ENCODE peak calls at places on chromosomes 3 and 15, in five cellular contexts. J is GM13976, Z is fibroblast of pulmonary artery, B is nephron progenitor cell, A is psoas muscle. W is an unnamed sample.
A peak's percentile ranks its signal among the peaks of the same experiment; 100 is the strongest.

GRCh38 chr3:119700269-119700919 is 2.4 kb upstream of the CFAP91 start:
- DNase-seq in J (peak; percentile 42), Z (peak; percentile 39), B (no peak), A (no peak), W (peak; percentile 26)

GRCh38 chr3:64900916-64901903 is 213.4 kb upstream of the ADAMTS9 start:
- DNase-seq in A (peak; percentile 56), Z (peak; percentile 42), B (no peak), J (no peak), W (no peak)

GRCh38 chr3:171967932-171968678 is 71.3 kb upstream of the FNDC3B start:
- DNase-seq in Z (peak; percentile 90), B (no peak), A (no peak), J (no peak), W (no peak)

GRCh38 chr3:195263925-195264575 is 6.9 kb downstream of the XXYLT1 start:
- DNase-seq in A (no peak), B (no peak), J (no peak), Z (no peak), W (no peak)

GRCh38 chr3:11307830-11308432 is 35.7 kb downstream of the ATG7 start:
- DNase-seq in Z (no peak), B (no peak), A (no peak), J (no peak), W (no peak)

GRCh38 chr3:8657804-8658311 is 13.3 kb upstream of the SSUH2 start:
- DNase-seq in J (peak; percentile 42), A (no peak), Z (no peak), B (no peak), W (peak; percentile 38)

GRCh38 chr15:29820802-29821160 is 1.5 kb downstream of the TJP1 start:
- DNase-seq in Z (no peak), A (no peak), B (no peak), J (no peak), W (no peak)

GRCh38 chr15:23002920-23003319 is 22.8 kb upstream of the CYFIP1 start:
- DNase-seq in B (no peak), J (no peak), Z (no peak), A (no peak), W (no peak)

GRCh38 chr3:65751123-65751700 is 287.5 kb downstream of the MAGI1 start:
- DNase-seq in B (peak; percentile 68), Z (peak; percentile 50), A (no peak), J (peak; percentile 22), W (peak; percentile 13)

GRCh38 chr3:71395927-71396695 is 187.4 kb downstream of the FOXP1 start:
- DNase-seq in B (no peak), J (no peak), A (no peak), Z (peak; percentile 74), W (no peak)

GRCh38 chr3:71312461-71312860 is 271.1 kb downstream of the FOXP1 start:
- DNase-seq in J (no peak), A (no peak), B (no peak), Z (no peak), W (no peak)

GRCh38 chr15:31360843-31361763 is 34.5 kb downstream of the KLF13 start:
- DNase-seq in A (peak; percentile 67), J (peak; percentile 80), Z (no peak), B (no peak), W (peak; percentile 79)

GRCh38 chr15:81029416-81030367 is 29.0 kb downstream of the TLNRD1 start:
- DNase-seq in Z (peak; percentile 44), A (no peak), J (no peak), B (no peak), W (no peak)

GRCh38 chr3:138373695-138374094 is 25.3 kb downstream of the MRAS start:
- DNase-seq in A (no peak), J (no peak), Z (no peak), B (no peak), W (no peak)

GRCh38 chr15:82531496-82532382 is 8.5 kb downstream of the RPS17 start:
- DNase-seq in B (no peak), Z (no peak), J (no peak), A (no peak), W (no peak)

GRCh38 chr15:52493968-52494367 is 34.7 kb downstream of the MYO5A start:
- DNase-seq in J (no peak), Z (no peak), A (no peak), B (no peak), W (no peak)

GRCh38 chr3:44355634-44356033 is 17.1 kb downstream of the TCAIM start:
- DNase-seq in J (no peak), B (no peak), Z (peak; percentile 91), A (no peak), W (no peak)

GRCh38 chr3:195003006-195003892 is 267.7 kb downstream of the XXYLT1 start:
- DNase-seq in A (peak; percentile 89), Z (peak; percentile 78), B (no peak), J (no peak), W (no peak)

GRCh38 chr3:146157325-146158060 is 3.5 kb downstream of the PLOD2 start:
- DNase-seq in A (no peak), J (no peak), B (no peak), Z (no peak), W (no peak)

GRCh38 chr3:146155022-146155421 is 6.0 kb downstream of the PLOD2 start:
- DNase-seq in A (no peak), J (no peak), B (no peak), Z (no peak), W (no peak)

GRCh38 chr3:146154316-146154715 is 6.7 kb downstream of the PLOD2 start:
- DNase-seq in Z (no peak), A (no peak), B (no peak), J (no peak), W (no peak)

GRCh38 chr3:146156801-146157310 is 4.1 kb downstream of the PLOD2 start:
- DNase-seq in Z (no peak), B (no peak), A (no peak), J (no peak), W (no peak)

DNA sequence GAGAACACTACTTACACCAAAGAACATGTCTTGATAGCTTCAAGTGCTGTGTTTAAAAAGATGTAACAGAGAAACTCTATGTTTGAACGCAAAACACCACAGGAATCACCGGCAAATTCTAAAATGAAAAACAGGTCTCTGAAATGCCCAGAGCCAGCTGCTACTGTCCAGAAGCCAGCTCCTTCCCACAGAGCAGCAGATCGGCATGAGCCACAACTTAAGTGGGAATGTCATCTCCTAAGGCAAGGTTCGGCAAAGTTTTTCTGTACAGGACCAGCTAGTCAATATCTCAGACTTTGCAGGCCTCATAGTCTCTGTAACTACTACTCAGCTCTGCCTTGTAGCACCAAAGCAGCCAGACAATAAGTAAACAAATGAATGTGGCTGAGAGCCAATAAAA is 4.9 kb downstream of the PLOD2 start:
- DNase-seq in J (no peak), A (no peak), B (no peak), Z (no peak), W (no peak)
- TF ChIP-seq CTCF in J (no peak), A (no peak), B (no peak), Z (no peak), W (no peak)

GRCh38 chr3:149765762-149766334 is 13.6 kb upstream of the COMMD2 start:
- DNase-seq in J (peak; percentile 18), B (no peak), A (no peak), Z (peak; percentile 68), W (no peak)
- TF ChIP-seq CTCF in J (peak; percentile 25), B (peak; percentile 49), A (peak; percentile 28), Z (peak; percentile 69), W (peak; percentile 51)

GRCh38 chr3:182601597-182601996 is 191.7 kb upstream of the ATP11B start:
- DNase-seq in B (no peak), A (no peak), J (no peak), Z (no peak), W (no peak)

GRCh38 chr3:182597621-182598041 is 195.7 kb upstream of the ATP11B start:
- DNase-seq in B (no peak), A (no peak), J (no peak), Z (no peak), W (no peak)

GRCh38 chr3:182592747-182593146 is 200.6 kb upstream of the ATP11B start:
- DNase-seq in B (no peak), A (no peak), J (no peak), Z (no peak), W (no peak)

GRCh38 chr3:182596673-182597410 is 196.5 kb upstream of the ATP11B start:
- DNase-seq in A (no peak), B (no peak), Z (no peak), J (no peak), W (no peak)
- TF ChIP-seq CTCF in A (no peak), B (no peak), Z (no peak), J (no peak), W (no peak)

GRCh38 chr3:115693868-115694267 is 70.6 kb downstream of the GAP43 start:
- DNase-seq in A (no peak), J (no peak), Z (no peak), B (peak; percentile 30), W (no peak)
- TF ChIP-seq CTCF in A (no peak), J (no peak), Z (no peak), B (no peak), W (no peak)

GRCh38 chr3:42001777-42002176 is 39.9 kb upstream of the ULK4 start:
- DNase-seq in B (no peak), A (no peak), J (no peak), Z (no peak), W (no peak)

GRCh38 chr3:42002790-42003189 is 40.9 kb upstream of the ULK4 start:
- DNase-seq in A (no peak), Z (no peak), J (no peak), B (no peak), W (no peak)

DNA sequence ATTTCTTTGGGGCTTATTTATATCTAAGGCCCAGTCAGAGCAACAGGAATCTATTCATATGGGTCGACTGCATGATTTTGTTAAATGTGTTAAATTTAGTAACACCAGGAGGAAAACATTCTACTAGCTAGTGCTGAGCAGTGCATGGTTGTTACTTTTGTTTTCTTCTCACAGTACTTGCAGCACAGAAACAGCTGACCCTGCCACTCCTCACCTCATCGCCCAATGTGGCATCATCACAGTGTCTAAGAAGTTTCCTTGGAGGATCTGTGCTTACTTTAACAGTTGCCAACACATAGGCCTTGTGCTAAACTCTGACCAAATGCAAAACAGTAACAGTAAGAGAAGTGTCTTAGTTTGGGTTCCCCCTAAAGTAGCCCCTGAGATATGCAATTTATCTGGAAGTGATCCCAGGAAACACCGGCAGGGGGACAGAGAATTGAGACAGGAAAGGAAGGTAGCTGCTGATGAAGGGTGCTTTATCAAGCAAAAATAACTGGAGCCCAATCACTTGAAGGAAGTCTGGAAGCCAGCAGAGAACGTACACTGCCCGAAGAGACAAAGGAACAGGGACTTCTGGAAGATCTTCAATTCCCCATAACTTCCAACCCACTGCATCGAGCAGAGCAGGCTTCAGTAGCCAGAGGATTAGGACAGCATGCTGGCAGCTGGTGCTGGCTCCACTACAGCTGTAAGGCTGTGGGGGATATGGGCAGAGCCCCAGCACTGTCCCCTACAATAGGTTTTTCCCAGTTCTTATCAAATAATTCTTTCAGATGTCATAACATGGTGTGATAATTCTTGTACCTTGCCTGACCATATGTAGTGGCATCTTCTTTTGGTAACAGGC is 36.0 kb upstream of the ULK4 start:
- DNase-seq in Z (peak; percentile 49), J (no peak), B (peak; percentile 13), A (no peak), W (no peak)
- TF ChIP-seq CTCF in Z (peak; percentile 59), J (no peak), B (peak; percentile 42), A (peak; percentile 25), W (no peak)